ENCODE peak calls at places on chromosomes 7 and 10, in eight cellular contexts. One of them, this sample, is unnamed.

GRCh38 chr7:136064098-136064497 is 86.9 kb upstream of the MTPN start:
- DNase-seq in neural progenitor cell: no peak
- DNase-seq in astrocyte: no peak
- DNase-seq in fibroblast of mammary gland: no peak
- DNase-seq in epithelial cell of esophagus: no peak
- DNase-seq in spleen: no peak
- DNase-seq in colonic mucosa: no peak
- DNase-seq in GM12865: no peak
- DNase-seq in this sample: no peak

GRCh38 chr10:92284112-92284704 is 6.7 kb downstream of the CPEB3 start:
- DNase-seq in GM12865: peak
- DNase-seq in astrocyte: no peak
- DNase-seq in colonic mucosa: no peak
- DNase-seq in epithelial cell of esophagus: no peak
- DNase-seq in fibroblast of mammary gland: no peak
- DNase-seq in neural progenitor cell: no peak
- DNase-seq in spleen: peak
- DNase-seq in this sample: no peak

GRCh38 chr10:5501976-5502902 is 2.9 kb upstream of the CALML5 start:
- DNase-seq in neural progenitor cell: no peak
- DNase-seq in GM12865: peak
- DNase-seq in colonic mucosa: no peak
- DNase-seq in fibroblast of mammary gland: no peak
- DNase-seq in astrocyte: no peak
- DNase-seq in epithelial cell of esophagus: no peak
- DNase-seq in spleen: no peak
- DNase-seq in this sample: no peak

GRCh38 chr10:89207181-89207800 is at the start of gene CH25H:
- DNase-seq in neural progenitor cell: peak
- DNase-seq in epithelial cell of esophagus: peak
- DNase-seq in colonic mucosa: peak
- DNase-seq in GM12865: peak
- DNase-seq in astrocyte: peak
- DNase-seq in fibroblast of mammary gland: peak
- DNase-seq in spleen: no peak
- DNase-seq in this sample: peak

GRCh38 chr10:21181451-21181850 is 284.3 kb upstream of the NEBL start:
- DNase-seq in neural progenitor cell: no peak
- DNase-seq in epithelial cell of esophagus: no peak
- DNase-seq in astrocyte: no peak
- DNase-seq in colonic mucosa: no peak
- DNase-seq in spleen: no peak
- DNase-seq in GM12865: no peak
- DNase-seq in fibroblast of mammary gland: no peak
- DNase-seq in this sample: no peak

GRCh38 chr10:89279449-89279869 is 22.4 kb upstream of the IFIT2 start:
- DNase-seq in colonic mucosa: no peak
- DNase-seq in fibroblast of mammary gland: peak
- DNase-seq in GM12865: no peak
- DNase-seq in astrocyte: peak
- DNase-seq in epithelial cell of esophagus: peak
- DNase-seq in spleen: no peak
- DNase-seq in neural progenitor cell: no peak
- DNase-seq in this sample: peak

GRCh38 chr10:52755297-52756062 is 17.1 kb downstream of the MBL2 start:
- DNase-seq in epithelial cell of esophagus: peak
- DNase-seq in GM12865: peak
- DNase-seq in astrocyte: peak
- DNase-seq in neural progenitor cell: no peak
- DNase-seq in fibroblast of mammary gland: peak
- DNase-seq in colonic mucosa: no peak
- DNase-seq in spleen: no peak
- DNase-seq in this sample: peak

GRCh38 chr10:1363466-1364121 is 307.4 kb downstream of the WDR37 start:
- DNase-seq in neural progenitor cell: no peak
- DNase-seq in GM12865: no peak
- DNase-seq in spleen: peak
- DNase-seq in astrocyte: no peak
- DNase-seq in epithelial cell of esophagus: no peak
- DNase-seq in fibroblast of mammary gland: no peak
- DNase-seq in colonic mucosa: peak
- DNase-seq in this sample: no peak

GRCh38 chr7:26454180-26454579 is 162.5 kb downstream of the SNX10 start:
- DNase-seq in GM12865: no peak
- DNase-seq in neural progenitor cell: no peak
- DNase-seq in spleen: no peak
- DNase-seq in epithelial cell of esophagus: peak
- DNase-seq in colonic mucosa: no peak
- DNase-seq in astrocyte: no peak
- DNase-seq in fibroblast of mammary gland: peak
- DNase-seq in this sample: peak

GRCh38 chr7:43625453-43625852 is 42.5 kb downstream of the STK17A start:
- DNase-seq in colonic mucosa: no peak
- DNase-seq in epithelial cell of esophagus: no peak
- DNase-seq in spleen: no peak
- DNase-seq in astrocyte: no peak
- DNase-seq in neural progenitor cell: no peak
- DNase-seq in GM12865: peak
- DNase-seq in fibroblast of mammary gland: no peak
- DNase-seq in this sample: no peak

GRCh38 chr7:91325731-91326130 is 61.5 kb downstream of the FZD1 start:
- DNase-seq in astrocyte: peak
- DNase-seq in colonic mucosa: no peak
- DNase-seq in neural progenitor cell: no peak
- DNase-seq in epithelial cell of esophagus: no peak
- DNase-seq in fibroblast of mammary gland: peak
- DNase-seq in GM12865: no peak
- DNase-seq in spleen: no peak
- DNase-seq in this sample: peak

GRCh38 chr10:116371737-116372136 is 47.5 kb downstream of the CCDC172 start:
- DNase-seq in epithelial cell of esophagus: no peak
- DNase-seq in neural progenitor cell: no peak
- DNase-seq in GM12865: no peak
- DNase-seq in fibroblast of mammary gland: no peak
- DNase-seq in astrocyte: no peak
- DNase-seq in spleen: no peak
- DNase-seq in colonic mucosa: no peak
- DNase-seq in this sample: peak
- H3K4me3 ChIP-seq in epithelial cell of esophagus: no peak
- H3K4me3 ChIP-seq in neural progenitor cell: no peak
- H3K4me3 ChIP-seq in GM12865: no peak
- H3K4me3 ChIP-seq in fibroblast of mammary gland: no peak
- H3K4me3 ChIP-seq in astrocyte: no peak
- H3K4me3 ChIP-seq in spleen: no peak
- H3K4me3 ChIP-seq in colonic mucosa: no peak
- H3K4me3 ChIP-seq in this sample: no peak

GRCh38 chr10:126847666-126848065 is 57.6 kb upstream of the DOCK1 start:
- DNase-seq in neural progenitor cell: no peak
- DNase-seq in astrocyte: no peak
- DNase-seq in epithelial cell of esophagus: no peak
- DNase-seq in fibroblast of mammary gland: no peak
- DNase-seq in spleen: no peak
- DNase-seq in GM12865: no peak
- DNase-seq in colonic mucosa: no peak
- DNase-seq in this sample: no peak

GRCh38 chr10:126849646-126850045 is 55.6 kb upstream of the DOCK1 start:
- DNase-seq in fibroblast of mammary gland: no peak
- DNase-seq in neural progenitor cell: no peak
- DNase-seq in spleen: no peak
- DNase-seq in colonic mucosa: no peak
- DNase-seq in astrocyte: no peak
- DNase-seq in GM12865: no peak
- DNase-seq in epithelial cell of esophagus: no peak
- DNase-seq in this sample: no peak

GRCh38 chr10:126846469-126846868 is 58.8 kb upstream of the DOCK1 start:
- DNase-seq in epithelial cell of esophagus: no peak
- DNase-seq in astrocyte: no peak
- DNase-seq in spleen: no peak
- DNase-seq in GM12865: no peak
- DNase-seq in neural progenitor cell: no peak
- DNase-seq in fibroblast of mammary gland: no peak
- DNase-seq in colonic mucosa: no peak
- DNase-seq in this sample: no peak

GRCh38 chr10:126844406-126844805 is 60.8 kb upstream of the DOCK1 start:
- DNase-seq in neural progenitor cell: no peak
- DNase-seq in epithelial cell of esophagus: no peak
- DNase-seq in colonic mucosa: no peak
- DNase-seq in GM12865: no peak
- DNase-seq in fibroblast of mammary gland: peak
- DNase-seq in astrocyte: peak
- DNase-seq in spleen: no peak
- DNase-seq in this sample: peak

GRCh38 chr10:126846959-126847358 is 58.3 kb upstream of the DOCK1 start:
- DNase-seq in fibroblast of mammary gland: no peak
- DNase-seq in epithelial cell of esophagus: no peak
- DNase-seq in astrocyte: no peak
- DNase-seq in spleen: no peak
- DNase-seq in colonic mucosa: no peak
- DNase-seq in neural progenitor cell: no peak
- DNase-seq in GM12865: no peak
- DNase-seq in this sample: no peak
- TF ChIP-seq CTCF in fibroblast of mammary gland: no peak
- TF ChIP-seq CTCF in epithelial cell of esophagus: no peak
- TF ChIP-seq CTCF in astrocyte: peak
- TF ChIP-seq CTCF in spleen: no peak
- TF ChIP-seq CTCF in colonic mucosa: no peak
- TF ChIP-seq CTCF in neural progenitor cell: peak
- TF ChIP-seq CTCF in GM12865: no peak
- TF ChIP-seq CTCF in this sample: peak

DNA sequence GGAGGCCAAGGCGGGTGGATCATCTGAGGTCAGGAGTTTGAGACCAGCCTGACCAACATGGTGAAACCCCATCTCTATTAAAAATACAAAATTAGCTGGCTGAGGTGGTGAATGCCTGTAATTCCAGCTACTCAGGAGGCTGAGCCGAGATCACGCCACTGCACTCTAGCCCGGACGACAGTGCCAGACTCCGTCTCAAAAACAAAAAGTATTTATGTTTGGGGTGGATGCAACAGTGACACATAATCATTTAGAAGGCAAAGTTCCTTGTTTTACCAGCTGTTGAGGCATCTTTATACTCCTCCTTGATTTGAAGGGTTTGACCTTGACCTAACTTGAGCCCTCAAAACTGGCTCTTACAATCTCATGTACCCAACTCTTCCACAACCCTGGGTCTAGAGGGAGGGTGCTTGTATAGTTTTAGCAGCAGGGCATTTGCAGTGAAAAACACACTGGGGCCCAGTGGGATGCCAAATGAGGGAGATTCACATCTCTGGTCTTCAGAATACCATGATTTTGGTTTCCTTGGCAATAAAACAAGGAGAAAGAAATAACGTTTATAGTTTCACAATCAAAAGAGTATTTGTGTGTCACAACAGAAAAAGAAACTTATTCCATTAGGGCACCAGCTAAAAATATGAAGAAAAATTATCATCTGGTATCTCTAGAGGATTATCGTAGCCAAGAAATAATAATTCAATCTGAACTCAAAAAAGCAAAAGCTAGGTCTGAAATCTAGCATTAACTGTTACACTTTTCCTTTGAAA is 14.2 kb upstream of the TMEM254 start:
- DNase-seq in astrocyte: no peak
- DNase-seq in epithelial cell of esophagus: no peak
- DNase-seq in colonic mucosa: no peak
- DNase-seq in neural progenitor cell: no peak
- DNase-seq in spleen: no peak
- DNase-seq in GM12865: no peak
- DNase-seq in fibroblast of mammary gland: no peak
- DNase-seq in this sample: peak
- H3K4me3 ChIP-seq in astrocyte: no peak
- H3K4me3 ChIP-seq in epithelial cell of esophagus: no peak
- H3K4me3 ChIP-seq in colonic mucosa: no peak
- H3K4me3 ChIP-seq in neural progenitor cell: no peak
- H3K4me3 ChIP-seq in spleen: no peak
- H3K4me3 ChIP-seq in GM12865: no peak
- H3K4me3 ChIP-seq in fibroblast of mammary gland: no peak
- H3K4me3 ChIP-seq in this sample: no peak

GRCh38 chr10:70537398-70538194 is 59.0 kb downstream of the PALD1 start:
- DNase-seq in spleen: no peak
- DNase-seq in fibroblast of mammary gland: no peak
- DNase-seq in GM12865: peak
- DNase-seq in colonic mucosa: peak
- DNase-seq in astrocyte: no peak
- DNase-seq in epithelial cell of esophagus: peak
- DNase-seq in neural progenitor cell: peak
- DNase-seq in this sample: no peak

GRCh38 chr10:70539471-70539870 is 60.9 kb downstream of the PALD1 start:
- DNase-seq in fibroblast of mammary gland: no peak
- DNase-seq in spleen: no peak
- DNase-seq in colonic mucosa: no peak
- DNase-seq in astrocyte: no peak
- DNase-seq in GM12865: no peak
- DNase-seq in neural progenitor cell: no peak
- DNase-seq in epithelial cell of esophagus: no peak
- DNase-seq in this sample: no peak

GRCh38 chr10:70536196-70536920 is 57.8 kb downstream of the PALD1 start:
- DNase-seq in colonic mucosa: no peak
- DNase-seq in epithelial cell of esophagus: no peak
- DNase-seq in fibroblast of mammary gland: no peak
- DNase-seq in astrocyte: no peak
- DNase-seq in neural progenitor cell: peak
- DNase-seq in spleen: no peak
- DNase-seq in GM12865: no peak
- DNase-seq in this sample: no peak

GRCh38 chr10:70538731-70539338 is 60.3 kb downstream of the PALD1 start:
- DNase-seq in GM12865: no peak
- DNase-seq in spleen: no peak
- DNase-seq in fibroblast of mammary gland: no peak
- DNase-seq in epithelial cell of esophagus: no peak
- DNase-seq in neural progenitor cell: no peak
- DNase-seq in colonic mucosa: no peak
- DNase-seq in astrocyte: no peak
- DNase-seq in this sample: no peak

GRCh38 chr10:70538195-70538520 is 59.6 kb downstream of the PALD1 start:
- DNase-seq in colonic mucosa: no peak
- DNase-seq in astrocyte: no peak
- DNase-seq in neural progenitor cell: no peak
- DNase-seq in spleen: no peak
- DNase-seq in fibroblast of mammary gland: no peak
- DNase-seq in epithelial cell of esophagus: no peak
- DNase-seq in GM12865: no peak
- DNase-seq in this sample: no peak
- TF ChIP-seq CTCF in colonic mucosa: no peak
- TF ChIP-seq CTCF in astrocyte: no peak
- TF ChIP-seq CTCF in neural progenitor cell: no peak
- TF ChIP-seq CTCF in spleen: no peak
- TF ChIP-seq CTCF in fibroblast of mammary gland: no peak
- TF ChIP-seq CTCF in epithelial cell of esophagus: no peak
- TF ChIP-seq CTCF in GM12865: no peak
- TF ChIP-seq CTCF in this sample: no peak

This sample was measured in AG10803.